ENCODE peak calls at places on chromosomes 13 and 19, in nine cellular contexts. One of them, this sample, is unnamed.

GRCh38 chr13:43805071-43805468 is 18.3 kb upstream of the ENOX1 start:
- DNase-seq in stomach: no peak
- DNase-seq in suprapubic skin: no peak
- DNase-seq in tibial nerve: no peak
- DNase-seq in GM12878: no peak
- DNase-seq in transverse colon: no peak
- DNase-seq in SK-N-SH: peak
- DNase-seq in A549: peak
- DNase-seq in H1: no peak
- DNase-seq in this sample: no peak

GRCh38 chr19:47679922-47680857 is 33.0 kb upstream of the EHD2 start:
- DNase-seq in tibial nerve: no peak
- DNase-seq in GM12878: no peak
- DNase-seq in stomach: no peak
- DNase-seq in H1: no peak
- DNase-seq in suprapubic skin: no peak
- DNase-seq in SK-N-SH: no peak
- DNase-seq in transverse colon: no peak
- DNase-seq in A549: no peak
- DNase-seq in this sample: no peak

GRCh38 chr19:30498707-30499106 is 126.5 kb downstream of the ZNF536 start:
- DNase-seq in transverse colon: no peak
- DNase-seq in H1: peak
- DNase-seq in stomach: no peak
- DNase-seq in A549: no peak
- DNase-seq in suprapubic skin: no peak
- DNase-seq in tibial nerve: no peak
- DNase-seq in SK-N-SH: no peak
- DNase-seq in GM12878: no peak
- DNase-seq in this sample: no peak

GRCh38 chr19:55579766-55580621 is 654 bp downstream of the ZNF579 start:
- DNase-seq in H1: no peak
- DNase-seq in tibial nerve: no peak
- DNase-seq in SK-N-SH: peak
- DNase-seq in suprapubic skin: no peak
- DNase-seq in transverse colon: no peak
- DNase-seq in GM12878: no peak
- DNase-seq in A549: no peak
- DNase-seq in stomach: no peak
- DNase-seq in this sample: peak

GRCh38 chr19:16895467-16896097 is 6.8 kb downstream of the F2RL3 start:
- DNase-seq in tibial nerve: no peak
- DNase-seq in transverse colon: no peak
- DNase-seq in H1: no peak
- DNase-seq in A549: no peak
- DNase-seq in SK-N-SH: no peak
- DNase-seq in GM12878: no peak
- DNase-seq in stomach: no peak
- DNase-seq in suprapubic skin: no peak
- DNase-seq in this sample: peak

GRCh38 chr19:10517760-10518443 is 655 bp upstream of the S1PR5 start:
- DNase-seq in transverse colon: no peak
- DNase-seq in tibial nerve: no peak
- DNase-seq in SK-N-SH: peak
- DNase-seq in GM12878: no peak
- DNase-seq in stomach: no peak
- DNase-seq in A549: peak
- DNase-seq in suprapubic skin: no peak
- DNase-seq in H1: no peak
- DNase-seq in this sample: no peak

GRCh38 chr19:51799311-51799997 is 4.5 kb downstream of the FPR3 start:
- DNase-seq in SK-N-SH: peak
- DNase-seq in stomach: peak
- DNase-seq in A549: no peak
- DNase-seq in tibial nerve: peak
- DNase-seq in GM12878: no peak
- DNase-seq in suprapubic skin: peak
- DNase-seq in transverse colon: peak
- DNase-seq in H1: no peak
- DNase-seq in this sample: peak

GRCh38 chr19:19026299-19026971 is 6.9 kb downstream of the SUGP2 start:
- DNase-seq in A549: no peak
- DNase-seq in stomach: no peak
- DNase-seq in suprapubic skin: no peak
- DNase-seq in tibial nerve: no peak
- DNase-seq in GM12878: no peak
- DNase-seq in SK-N-SH: no peak
- DNase-seq in H1: no peak
- DNase-seq in transverse colon: no peak
- DNase-seq in this sample: no peak

GRCh38 chr13:109214393-109214792 is 572.0 kb downstream of the IRS2 start:
- DNase-seq in H1: no peak
- DNase-seq in A549: no peak
- DNase-seq in suprapubic skin: no peak
- DNase-seq in GM12878: no peak
- DNase-seq in tibial nerve: no peak
- DNase-seq in transverse colon: no peak
- DNase-seq in SK-N-SH: no peak
- DNase-seq in stomach: no peak
- DNase-seq in this sample: no peak

GRCh38 chr19:17946965-17947784 is 14.4 kb downstream of the CCDC124 start:
- DNase-seq in A549: no peak
- DNase-seq in SK-N-SH: no peak
- DNase-seq in GM12878: no peak
- DNase-seq in stomach: no peak
- DNase-seq in H1: no peak
- DNase-seq in suprapubic skin: no peak
- DNase-seq in transverse colon: no peak
- DNase-seq in tibial nerve: no peak
- DNase-seq in this sample: no peak

GRCh38 chr19:45569619-45570421 is 14.8 kb downstream of the OPA3 start:
- DNase-seq in H1: peak
- DNase-seq in A549: peak
- DNase-seq in suprapubic skin: no peak
- DNase-seq in SK-N-SH: peak
- DNase-seq in transverse colon: peak
- DNase-seq in tibial nerve: no peak
- DNase-seq in GM12878: no peak
- DNase-seq in stomach: peak
- DNase-seq in this sample: no peak

GRCh38 chr19:13208131-13208963 is 58.1 kb downstream of the IER2 start:
- DNase-seq in A549: no peak
- DNase-seq in H1: no peak
- DNase-seq in suprapubic skin: peak
- DNase-seq in SK-N-SH: no peak
- DNase-seq in tibial nerve: peak
- DNase-seq in transverse colon: peak
- DNase-seq in stomach: peak
- DNase-seq in GM12878: peak
- DNase-seq in this sample: peak

GRCh38 chr13:33057019-33057785 is 41.0 kb downstream of the KL start:
- DNase-seq in suprapubic skin: no peak
- DNase-seq in transverse colon: no peak
- DNase-seq in A549: peak
- DNase-seq in stomach: no peak
- DNase-seq in H1: no peak
- DNase-seq in tibial nerve: peak
- DNase-seq in SK-N-SH: peak
- DNase-seq in GM12878: no peak
- DNase-seq in this sample: no peak

GRCh38 chr13:47119568-47120080 is 222.8 kb upstream of the HTR2A start:
- DNase-seq in stomach: no peak
- DNase-seq in transverse colon: no peak
- DNase-seq in SK-N-SH: no peak
- DNase-seq in H1: no peak
- DNase-seq in A549: no peak
- DNase-seq in tibial nerve: no peak
- DNase-seq in GM12878: no peak
- DNase-seq in suprapubic skin: no peak
- DNase-seq in this sample: no peak

GRCh38 chr13:78660130-78660857 is 1.3 kb upstream of the OBI1 start:
- DNase-seq in stomach: no peak
- DNase-seq in tibial nerve: no peak
- DNase-seq in SK-N-SH: peak
- DNase-seq in A549: peak
- DNase-seq in transverse colon: peak
- DNase-seq in H1: no peak
- DNase-seq in suprapubic skin: no peak
- DNase-seq in GM12878: no peak
- DNase-seq in this sample: no peak

GRCh38 chr13:109667754-109668360 is 118.5 kb downstream of the IRS2 start:
- DNase-seq in H1: no peak
- DNase-seq in stomach: no peak
- DNase-seq in SK-N-SH: peak
- DNase-seq in A549: no peak
- DNase-seq in transverse colon: no peak
- DNase-seq in suprapubic skin: no peak
- DNase-seq in GM12878: no peak
- DNase-seq in tibial nerve: no peak
- DNase-seq in this sample: no peak

GRCh38 chr19:3062165-3063105 is at the start of gene TLE5:
- DNase-seq in suprapubic skin: no peak
- DNase-seq in transverse colon: peak
- DNase-seq in GM12878: no peak
- DNase-seq in stomach: peak
- DNase-seq in H1: no peak
- DNase-seq in SK-N-SH: peak
- DNase-seq in A549: no peak
- DNase-seq in tibial nerve: no peak
- DNase-seq in this sample: peak
- TF ChIP-seq EP300 in suprapubic skin: no peak
- TF ChIP-seq EP300 in transverse colon: no peak
- TF ChIP-seq EP300 in GM12878: no peak
- TF ChIP-seq EP300 in stomach: no peak
- TF ChIP-seq EP300 in H1: no peak
- TF ChIP-seq EP300 in SK-N-SH: no peak
- TF ChIP-seq EP300 in A549: no peak
- TF ChIP-seq EP300 in tibial nerve: no peak
- TF ChIP-seq EP300 in this sample: no peak

GRCh38 chr19:38837656-38838121 is 6.1 kb upstream of the ECH1 start:
- DNase-seq in SK-N-SH: no peak
- DNase-seq in A549: no peak
- DNase-seq in tibial nerve: no peak
- DNase-seq in GM12878: no peak
- DNase-seq in H1: no peak
- DNase-seq in stomach: peak
- DNase-seq in transverse colon: no peak
- DNase-seq in suprapubic skin: no peak
- DNase-seq in this sample: no peak
- H3K4me3 ChIP-seq in SK-N-SH: no peak
- H3K4me3 ChIP-seq in A549: no peak
- H3K4me3 ChIP-seq in tibial nerve: no peak
- H3K4me3 ChIP-seq in GM12878: no peak
- H3K4me3 ChIP-seq in H1: no peak
- H3K4me3 ChIP-seq in stomach: no peak
- H3K4me3 ChIP-seq in transverse colon: no peak
- H3K4me3 ChIP-seq in suprapubic skin: no peak
- H3K4me3 ChIP-seq in this sample: no peak

DNA sequence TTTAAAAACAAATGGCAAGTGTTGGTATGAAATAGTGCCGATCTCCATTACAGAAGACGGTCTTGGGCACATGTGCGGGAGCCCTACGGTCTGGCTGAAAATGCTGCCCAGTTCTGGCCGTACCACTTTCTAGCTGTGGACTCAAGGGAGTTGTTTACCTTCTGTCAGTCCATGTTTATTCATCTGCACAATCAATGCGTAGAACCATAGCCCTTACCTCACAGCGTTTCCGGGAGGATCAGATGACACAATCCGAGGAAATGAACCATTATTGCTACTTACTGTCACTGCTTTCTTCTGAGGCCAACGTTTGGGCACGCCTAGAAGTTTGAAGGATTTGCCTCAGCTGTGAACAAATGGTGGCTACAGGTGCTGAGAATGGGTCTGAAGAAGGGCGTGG is 31.2 kb downstream of the GADD45B start:
- DNase-seq in A549: peak
- DNase-seq in tibial nerve: no peak
- DNase-seq in SK-N-SH: no peak
- DNase-seq in GM12878: no peak
- DNase-seq in suprapubic skin: no peak
- DNase-seq in transverse colon: peak
- DNase-seq in stomach: peak
- DNase-seq in H1: no peak
- DNase-seq in this sample: no peak
- TF ChIP-seq EP300 in A549: peak
- TF ChIP-seq EP300 in tibial nerve: no peak
- TF ChIP-seq EP300 in SK-N-SH: no peak
- TF ChIP-seq EP300 in GM12878: no peak
- TF ChIP-seq EP300 in suprapubic skin: no peak
- TF ChIP-seq EP300 in transverse colon: no peak
- TF ChIP-seq EP300 in stomach: no peak
- TF ChIP-seq EP300 in H1: no peak
- TF ChIP-seq EP300 in this sample: no peak

DNA sequence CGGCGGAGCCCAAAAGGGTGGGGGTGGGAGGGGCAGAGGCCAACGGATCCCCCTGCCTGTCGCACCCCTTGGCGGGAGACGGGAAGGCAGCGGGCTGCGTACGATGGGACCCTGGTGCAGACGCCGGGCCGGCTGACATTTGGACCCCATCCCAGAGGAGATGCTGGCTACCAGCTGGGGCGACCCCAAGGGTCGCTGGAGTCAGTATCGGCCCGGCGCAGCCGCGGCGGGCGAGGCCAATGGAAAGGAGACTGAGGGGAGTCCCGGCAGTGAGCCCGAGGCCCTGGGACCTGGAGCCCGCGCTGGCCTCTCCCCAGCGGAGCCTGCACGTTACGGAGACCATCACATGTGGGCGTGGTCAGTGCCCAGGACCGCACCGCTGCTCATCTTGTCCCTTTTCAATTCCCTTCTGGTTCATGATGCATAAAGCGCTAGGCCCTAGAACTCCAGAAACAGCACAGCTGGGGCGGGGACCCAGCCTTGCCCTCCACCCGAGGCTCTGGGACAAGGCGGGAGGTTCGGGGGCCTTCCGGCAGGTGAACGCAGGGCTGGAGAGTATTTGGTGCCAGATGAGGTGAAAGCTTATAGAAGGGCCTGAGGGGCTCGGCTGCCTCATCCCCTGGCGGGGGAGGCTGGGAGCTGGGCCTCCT is 8.0 kb downstream of the C19orf25 start:
- DNase-seq in tibial nerve: no peak
- DNase-seq in transverse colon: no peak
- DNase-seq in A549: no peak
- DNase-seq in suprapubic skin: no peak
- DNase-seq in GM12878: no peak
- DNase-seq in stomach: no peak
- DNase-seq in H1: no peak
- DNase-seq in SK-N-SH: no peak
- DNase-seq in this sample: no peak
- H3K4me3 ChIP-seq in tibial nerve: peak
- H3K4me3 ChIP-seq in transverse colon: peak
- H3K4me3 ChIP-seq in A549: no peak
- H3K4me3 ChIP-seq in suprapubic skin: peak
- H3K4me3 ChIP-seq in GM12878: no peak
- H3K4me3 ChIP-seq in stomach: peak
- H3K4me3 ChIP-seq in H1: peak
- H3K4me3 ChIP-seq in SK-N-SH: no peak
- H3K4me3 ChIP-seq in this sample: no peak